ENCODE peak calls at places on chromosomes 13 and 19, in five cellular contexts. A is breast epithelium; O is glutamatergic neuron; B is hepatic stellate cell; E is stimulated activated CD4-positive, alpha-beta T cell treated with anti-CD3 and anti-CD28 coated beads, Interleukin-2, amount 100 ng/mL, for 48 hours. P is an unnamed sample.
A peak's percentile ranks its signal among the peaks of the same experiment; 100 is the strongest.

GRCh38 chr13:114147803-114148520 is 15.5 kb upstream of the RASA3 start:
- DNase-seq in A (no peak), O (no peak), B (no peak), E (no peak), P (no peak)

GRCh38 chr13:80858131-80858530 is 517.2 kb upstream of the SPRY2 start:
- DNase-seq in A (no peak), O (no peak), B (no peak), E (no peak), P (no peak)

GRCh38 chr19:5718579-5719273 is 1.2 kb downstream of the LONP1 start:
- DNase-seq in A (no peak), O (no peak), B (peak; percentile 76), E (peak; percentile 57), P (no peak)

GRCh38 chr13:112588490-112589297 is 741 bp upstream of the TUBGCP3 start:
- DNase-seq in A (no peak), O (no peak), B (no peak), E (no peak), P (no peak)

GRCh38 chr13:35812730-35813129 is 318.5 kb downstream of the DCLK1 start:
- DNase-seq in A (no peak), O (no peak), B (no peak), E (no peak), P (no peak)

GRCh38 chr19:44356383-44357111 is at the start of gene ZNF112:
- DNase-seq in A (peak; percentile 81), O (peak; percentile 84), B (peak; percentile 37), E (no peak), P (peak; percentile 92)

GRCh38 chr19:45016388-45017314 is 15.4 kb downstream of the RELB start:
- DNase-seq in A (peak; percentile 69), O (peak; percentile 80), B (peak; percentile 81), E (peak; percentile 61), P (peak; percentile 76)

GRCh38 chr13:74206061-74206561 is 71.9 kb upstream of the KLF12 start:
- DNase-seq in A (no peak), O (no peak), B (peak; percentile 24), E (no peak), P (no peak)

GRCh38 chr13:42040730-42041016 is 7.8 kb upstream of the DGKH start:
- DNase-seq in A (no peak), O (no peak), B (no peak), E (no peak), P (no peak)

P was measured in Caco-2.